ENCODE peak calls at places on chromosomes 16 and 17, in seven cellular contexts. S is esophagus squamous epithelium, H is B cell, O is vagina, Q is lower leg skin, M is Calu3, T is glutamatergic neuron. R is an unnamed sample.

GRCh38 chr16:2879854-2880508 is 3.0 kb upstream of the FLYWCH2 start:
- DNase-seq in S (no peak), H (no peak), O (no peak), Q (no peak), M (no peak), T (no peak), R (no peak)

GRCh38 chr17:45722161-45722560 is 62.0 kb upstream of the CRHR1 start:
- DNase-seq in S (no peak), H (no peak), O (no peak), Q (peak), M (peak), T (peak), R (no peak)

GRCh38 chr17:63800783-63801182 is 26.4 kb upstream of the PSMC5 start:
- DNase-seq in S (no peak), H (no peak), O (no peak), Q (no peak), M (no peak), T (no peak), R (no peak)

GRCh38 chr16:58843675-58844074 is 109.6 kb upstream of the GOT2 start:
- DNase-seq in S (no peak), H (no peak), O (no peak), Q (no peak), M (no peak), T (no peak), R (peak)

GRCh38 chr16:24996731-24997130 is 18.4 kb downstream of the ARHGAP17 start:
- DNase-seq in S (no peak), H (no peak), O (no peak), Q (no peak), M (no peak), T (no peak), R (no peak)

GRCh38 chr17:64777413-64778101 is 115.5 kb upstream of the SMURF2 start:
- DNase-seq in S (no peak), H (no peak), O (no peak), Q (peak), M (no peak), T (no peak), R (peak)

GRCh38 chr17:29135464-29135863 is 44.7 kb downstream of the MYO18A start:
- DNase-seq in S (no peak), H (no peak), O (no peak), Q (no peak), M (no peak), T (peak), R (no peak)

GRCh38 chr17:77370536-77370935 is 229.8 kb downstream of the SEC14L1 start:
- DNase-seq in S (no peak), H (no peak), O (no peak), Q (no peak), M (no peak), T (no peak), R (no peak)

GRCh38 chr16:89952049-89952448 is 3.5 kb downstream of the DEF8 start:
- DNase-seq in S (no peak), H (no peak), O (no peak), Q (no peak), M (no peak), T (no peak), R (no peak)

GRCh38 chr16:9407206-9407758 is 315.8 kb downstream of the HAPSTR1 start:
- DNase-seq in S (no peak), H (no peak), O (no peak), Q (no peak), M (no peak), T (no peak), R (no peak)

GRCh38 chr17:79192503-79193500 is 118.2 kb downstream of the ENGASE start:
- DNase-seq in S (no peak), H (no peak), O (no peak), Q (no peak), M (peak), T (no peak), R (peak)

GRCh38 chr17:4386406-4386805 is 19.9 kb upstream of the UBE2G1 start:
- DNase-seq in S (no peak), H (no peak), O (no peak), Q (no peak), M (no peak), T (no peak), R (no peak)

GRCh38 chr17:72152392-72152727 is 31.5 kb downstream of the SOX9 start:
- DNase-seq in S (no peak), H (no peak), O (no peak), Q (no peak), M (no peak), T (no peak), R (no peak)

GRCh38 chr17:83174859-83175550 is 95.6 kb downstream of the METRNL start:
- DNase-seq in S (no peak), H (no peak), O (no peak), Q (peak), M (no peak), T (no peak), R (no peak)

GRCh38 chr17:44409309-44410028 is 20.0 kb upstream of the ITGA2B start:
- DNase-seq in S (no peak), H (no peak), O (no peak), Q (no peak), M (no peak), T (no peak), R (no peak)

GRCh38 chr17:28983286-28984240 is 22.3 kb downstream of the SEZ6 start:
- DNase-seq in S (no peak), H (no peak), O (no peak), Q (no peak), M (no peak), T (no peak), R (no peak)

GRCh38 chr17:45411348-45412105 is 21.1 kb downstream of the ARHGAP27 start:
- DNase-seq in S (no peak), H (peak), O (no peak), Q (no peak), M (no peak), T (no peak), R (peak)

GRCh38 chr17:31593806-31594205 is 202.3 kb downstream of the RAB11FIP4 start:
- DNase-seq in S (no peak), H (no peak), O (no peak), Q (no peak), M (no peak), T (no peak), R (no peak)

GRCh38 chr16:6961704-6962103 is 370.9 kb upstream of the RBFOX1 start:
- DNase-seq in S (no peak), H (no peak), O (no peak), Q (no peak), M (no peak), T (no peak), R (no peak)

GRCh38 chr16:85261657-85262557 is 149.6 kb upstream of the CIBAR2 start:
- DNase-seq in S (no peak), H (peak), O (no peak), Q (no peak), M (no peak), T (no peak), R (no peak)

GRCh38 chr17:40312893-40313659 is 4.1 kb downstream of the RARA start:
- DNase-seq in S (no peak), H (no peak), O (no peak), Q (peak), M (no peak), T (peak), R (peak)

GRCh38 chr17:55440391-55440790 is 18.8 kb upstream of the MMD start:
- DNase-seq in S (no peak), H (no peak), O (no peak), Q (no peak), M (no peak), T (no peak), R (no peak)

GRCh38 chr16:87053016-87053982 is 263.9 kb downstream of the C16orf95 start:
- DNase-seq in S (no peak), H (no peak), O (no peak), Q (no peak), M (no peak), T (peak), R (no peak)
- TF ChIP-seq CTCF in S (no peak), H (no peak), O (no peak), Q (no peak), M (no peak), T (peak), R (no peak)

GRCh38 chr17:17784599-17785264 is 52.1 kb downstream of the SREBF1 start:
- DNase-seq in S (no peak), H (no peak), O (no peak), Q (no peak), M (peak), T (no peak), R (no peak)
- TF ChIP-seq CTCF in S (no peak), H (peak), O (no peak), Q (no peak), M (no peak), T (peak), R (no peak)

GRCh38 chr16:57204675-57205074 is 18.5 kb downstream of the RSPRY1 start:
- DNase-seq in S (no peak), H (no peak), O (no peak), Q (no peak), M (no peak), T (no peak), R (no peak)
- TF ChIP-seq CTCF in S (no peak), H (no peak), O (no peak), Q (no peak), M (peak), T (peak), R (no peak)

GRCh38 chr17:8468109-8468508 is 32.4 kb downstream of the NDEL1 start:
- DNase-seq in S (no peak), H (no peak), O (no peak), Q (peak), M (no peak), T (no peak), R (no peak)
- TF ChIP-seq CTCF in S (no peak), H (no peak), O (no peak), Q (no peak), M (no peak), T (no peak), R (no peak)

GRCh38 chr17:1948517-1948825 is 76.7 kb downstream of the RTN4RL1 start:
- DNase-seq in S (no peak), H (no peak), O (no peak), Q (no peak), M (no peak), T (no peak), R (no peak)
- TF ChIP-seq CTCF in S (no peak), H (no peak), O (no peak), Q (no peak), M (no peak), T (no peak), R (no peak)

GRCh38 chr17:39077874-39078273 is 73.6 kb downstream of the PLXDC1 start:
- DNase-seq in S (no peak), H (no peak), O (no peak), Q (no peak), M (no peak), T (no peak), R (no peak)
- TF ChIP-seq CTCF in S (no peak), H (no peak), O (no peak), Q (no peak), M (no peak), T (no peak), R (no peak)